ENCODE peak calls at places on chromosomes 3 and 15, in seven cellular contexts. N is GM12878, A is HepG2, O is HCT116, M is SK-N-SH, Y is K562, G is H1. K is an unnamed sample.

GRCh38 chr3:171419457-171419856 is 40.7 kb downstream of the TNIK start:
- DNase-seq in G (no peak), O (no peak), M (no peak), A (no peak), Y (no peak), N (no peak), K (no peak)

GRCh38 chr3:128076783-128077624 is 24.8 kb downstream of the SEC61A1 start:
- DNase-seq in M (no peak), O (no peak), G (no peak), Y (peak), N (no peak), A (no peak), K (no peak)

GRCh38 chr3:163951397-163951987 is 1126.8 kb downstream of the SI start:
- DNase-seq in G (no peak), N (no peak), M (peak), Y (no peak), O (no peak), A (peak), K (no peak)

GRCh38 chr3:78041486-78041885 is 1001.6 kb downstream of the ROBO2 start:
- DNase-seq in N (no peak), G (no peak), M (no peak), O (no peak), A (no peak), Y (no peak), K (no peak)

GRCh38 chr3:29057326-29057725 is 223.5 kb upstream of the RBMS3 start:
- DNase-seq in Y (no peak), M (no peak), G (no peak), O (no peak), N (no peak), A (no peak), K (no peak)

GRCh38 chr3:56923546-56924224 is 121.9 kb upstream of the ARHGEF3 start:
- DNase-seq in Y (peak), G (no peak), A (no peak), N (no peak), M (no peak), O (peak), K (peak)

GRCh38 chr15:45333550-45333949 is 44.8 kb downstream of the GATM start:
- DNase-seq in M (peak), A (peak), N (no peak), Y (no peak), O (no peak), G (no peak), K (no peak)

GRCh38 chr3:62636235-62636826 is 238.9 kb downstream of the CADPS start:
- DNase-seq in N (no peak), A (no peak), M (no peak), G (no peak), Y (no peak), O (no peak), K (no peak)

GRCh38 chr15:84797212-84797611 is 19.9 kb upstream of the ALPK3 start:
- DNase-seq in Y (no peak), A (no peak), M (no peak), N (no peak), O (no peak), G (no peak), K (no peak)

GRCh38 chr3:13103416-13104058 is 30.3 kb upstream of the IQSEC1 start:
- DNase-seq in N (no peak), O (no peak), Y (no peak), M (no peak), A (no peak), G (no peak), K (no peak)

GRCh38 chr3:13099707-13100106 is 26.5 kb upstream of the IQSEC1 start:
- DNase-seq in G (no peak), N (no peak), A (no peak), O (no peak), Y (no peak), M (no peak), K (no peak)

GRCh38 chr3:13105181-13105580 is 32.0 kb upstream of the IQSEC1 start:
- DNase-seq in O (no peak), G (no peak), N (no peak), M (no peak), A (no peak), Y (no peak), K (no peak)

GRCh38 chr3:13104511-13104910 is 31.3 kb upstream of the IQSEC1 start:
- DNase-seq in O (no peak), A (no peak), G (no peak), M (no peak), Y (no peak), N (no peak), K (no peak)

GRCh38 chr3:13102386-13103345 is 29.4 kb upstream of the IQSEC1 start:
- DNase-seq in Y (no peak), N (no peak), A (no peak), M (no peak), G (no peak), O (no peak), K (no peak)
- TF ChIP-seq JUND in Y (no peak), N (no peak), A (no peak), M (no peak), G (no peak), O (no peak), K (no peak)

GRCh38 chr3:32842531-32842931 is 24.7 kb downstream of the TRIM71 start:
- DNase-seq in A (no peak), M (no peak), Y (no peak), G (no peak), O (no peak), N (peak), K (no peak)

GRCh38 chr3:32841875-32842505 is 24.2 kb downstream of the TRIM71 start:
- DNase-seq in M (no peak), O (no peak), Y (no peak), A (no peak), G (no peak), N (no peak), K (no peak)

GRCh38 chr3:32839714-32840085 is 21.9 kb downstream of the TRIM71 start:
- DNase-seq in G (no peak), O (no peak), M (no peak), Y (no peak), A (no peak), N (no peak), K (no peak)

GRCh38 chr3:32840086-32840841 is 22.5 kb downstream of the TRIM71 start:
- DNase-seq in A (peak), Y (no peak), O (no peak), N (no peak), M (no peak), G (no peak), K (no peak)

DNA sequence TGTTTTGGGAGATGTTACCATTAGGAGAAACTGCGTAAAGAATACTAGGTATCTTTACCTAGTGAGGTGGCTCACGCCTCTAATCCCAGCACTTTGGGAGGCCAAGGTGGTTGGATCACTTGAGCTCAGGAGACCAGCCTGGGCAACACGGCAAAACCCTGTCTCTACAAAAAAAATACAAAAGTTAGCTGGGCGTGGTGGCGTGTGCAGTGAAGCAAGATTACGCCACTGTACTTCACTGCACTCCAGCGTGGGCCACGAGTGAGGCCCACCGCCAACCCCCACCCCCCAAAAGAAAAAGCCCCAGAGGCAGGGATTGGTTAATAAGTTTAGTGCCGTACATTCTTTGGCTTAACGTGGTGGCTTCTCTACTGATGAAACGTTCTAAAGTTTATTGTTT is 23.5 kb downstream of the TRIM71 start:
- DNase-seq in G (no peak), M (no peak), N (no peak), Y (no peak), A (no peak), O (no peak), K (no peak)
- TF ChIP-seq JUND in G (no peak), M (no peak), N (no peak), Y (no peak), A (no peak), O (no peak), K (no peak)

GRCh38 chr15:50238263-50238662 is 27.3 kb downstream of the HDC start:
- DNase-seq in M (no peak), N (no peak), Y (no peak), G (no peak), A (no peak), O (no peak), K (no peak)
- TF ChIP-seq JUND in M (no peak), N (no peak), Y (no peak), G (no peak), A (no peak), O (no peak), K (no peak)

GRCh38 chr3:23489338-23490158 is 286.4 kb downstream of the UBE2E2 start:
- DNase-seq in A (no peak), M (no peak), O (no peak), N (no peak), Y (no peak), G (no peak), K (no peak)
- TF ChIP-seq JUND in A (no peak), M (peak), O (no peak), N (no peak), Y (no peak), G (no peak), K (no peak)

GRCh38 chr15:65326844-65327243 is 22.4 kb downstream of the RNU5B-1 start:
- DNase-seq in N (no peak), A (no peak), O (no peak), Y (no peak), M (peak), G (no peak), K (no peak)

GRCh38 chr15:65318870-65319356 is 14.4 kb downstream of the RNU5B-1 start:
- DNase-seq in N (no peak), M (peak), Y (peak), A (peak), G (peak), O (peak), K (peak)

GRCh38 chr15:65326109-65326508 is 21.6 kb downstream of the RNU5B-1 start:
- DNase-seq in A (no peak), Y (no peak), O (no peak), G (no peak), M (peak), N (no peak), K (peak)

GRCh38 chr15:65327651-65328393 is 23.3 kb downstream of the RNU5B-1 start:
- DNase-seq in M (peak), N (no peak), G (no peak), Y (no peak), A (no peak), O (no peak), K (no peak)

DNA sequence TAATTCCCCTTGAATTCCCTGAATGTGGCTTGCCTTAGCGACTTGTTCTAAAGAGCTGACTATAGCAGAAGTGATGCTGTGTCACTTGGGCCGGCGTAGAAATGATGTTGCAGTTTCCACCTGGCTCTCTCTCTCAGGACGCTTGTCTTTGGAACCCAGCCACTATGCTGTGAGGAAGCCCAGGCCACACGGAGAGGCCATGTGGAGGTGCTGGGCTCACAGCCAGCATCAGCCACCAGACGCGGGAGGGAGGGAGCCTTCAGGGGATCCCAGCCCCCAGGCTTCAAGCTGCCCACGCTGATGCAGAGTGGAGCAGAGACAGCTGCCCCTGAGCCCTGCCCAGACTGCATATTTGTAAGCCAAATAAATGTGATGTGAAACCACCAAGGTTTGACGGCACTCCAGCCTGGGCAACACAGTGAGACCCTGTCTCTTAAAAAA is 18.6 kb downstream of the RNU5B-1 start:
- DNase-seq in Y (peak), O (no peak), M (peak), A (no peak), G (no peak), N (no peak), K (no peak)
- TF ChIP-seq JUND in Y (no peak), O (no peak), M (no peak), A (no peak), G (no peak), N (no peak), K (no peak)

GRCh38 chr15:86685263-86685662 is 605.6 kb downstream of the AGBL1 start:
- DNase-seq in G (no peak), O (no peak), A (no peak), M (no peak), N (no peak), Y (no peak), K (no peak)

GRCh38 chr15:86690566-86690965 is 610.9 kb downstream of the AGBL1 start:
- DNase-seq in Y (no peak), O (no peak), G (no peak), M (no peak), N (no peak), A (no peak), K (peak)

GRCh38 chr15:86691091-86691490 is 611.4 kb downstream of the AGBL1 start:
- DNase-seq in Y (no peak), O (no peak), G (no peak), N (no peak), M (no peak), A (no peak), K (no peak)
- TF ChIP-seq JUND in Y (no peak), O (no peak), G (no peak), N (no peak), M (no peak), A (no peak), K (no peak)

GRCh38 chr15:75049392-75049791 is 26.0 kb downstream of the PPCDC start:
- DNase-seq in M (peak), A (no peak), G (no peak), N (no peak), O (no peak), Y (no peak), K (no peak)
- TF ChIP-seq JUND in M (no peak), A (no peak), G (no peak), N (no peak), O (no peak), Y (no peak), K (no peak)

GRCh38 chr3:168213920-168214319 is 118.2 kb upstream of the GOLIM4 start:
- DNase-seq in Y (no peak), N (peak), M (no peak), O (no peak), G (no peak), A (no peak), K (no peak)
- TF ChIP-seq JUND in Y (no peak), N (no peak), M (no peak), O (no peak), G (no peak), A (no peak), K (no peak)

DNA sequence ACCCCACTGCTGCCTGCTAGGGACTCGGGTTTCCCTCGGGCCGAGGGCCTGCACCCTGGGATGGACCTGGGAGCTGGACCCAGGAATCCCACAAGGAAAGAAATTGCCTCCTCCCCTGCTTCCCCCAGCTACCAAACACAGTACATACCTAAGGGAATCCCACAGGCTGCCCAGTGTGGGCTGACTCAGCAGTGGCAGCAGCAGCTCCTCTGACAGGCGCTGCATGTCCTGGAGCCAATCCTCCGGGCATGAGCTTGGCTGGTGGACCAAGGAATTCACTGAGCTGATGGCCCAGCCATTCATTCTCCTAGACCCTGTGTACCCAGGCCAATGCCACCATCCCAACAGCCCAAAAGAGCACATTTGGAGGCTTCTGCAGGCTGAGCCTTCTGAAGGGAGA is 9.5 kb upstream of the LTK start:
- DNase-seq in N (no peak), Y (no peak), G (no peak), M (no peak), A (no peak), O (no peak), K (no peak)
- TF ChIP-seq JUND in N (no peak), Y (no peak), G (no peak), M (no peak), A (no peak), O (no peak), K (no peak)

GRCh38 chr15:88616240-88616639 is 4.9 kb upstream of the AEN start:
- DNase-seq in A (no peak), M (no peak), N (no peak), O (no peak), Y (no peak), G (no peak), K (no peak)

GRCh38 chr15:88615303-88616107 is 5.6 kb upstream of the AEN start:
- DNase-seq in M (no peak), A (peak), N (no peak), G (peak), Y (no peak), O (no peak), K (no peak)

GRCh38 chr15:88610756-88611231 is 10.3 kb upstream of the AEN start:
- DNase-seq in O (no peak), M (no peak), A (no peak), N (no peak), Y (no peak), G (no peak), K (no peak)

GRCh38 chr15:88612186-88612796 is 8.8 kb upstream of the AEN start:
- DNase-seq in M (no peak), A (no peak), O (no peak), N (no peak), Y (no peak), G (no peak), K (no peak)

GRCh38 chr15:88613074-88613944 is 7.8 kb upstream of the AEN start:
- DNase-seq in A (no peak), G (peak), Y (no peak), O (no peak), N (no peak), M (no peak), K (no peak)
- TF ChIP-seq JUND in A (no peak), G (no peak), Y (no peak), O (no peak), N (no peak), M (no peak), K (no peak)

K was measured in T47D.